ENCODE peak calls at places on chromosomes 11 and 22, in seven cellular contexts. One of them, this sample, is unnamed.

GRCh38 chr22:31958625-31959239 is 14.4 kb downstream of the YWHAH start:
- DNase-seq in A549: no peak
- DNase-seq in Caco-2: no peak
- DNase-seq in H54: no peak
- DNase-seq in effector CD4-positive, alpha-beta T cell: no peak
- DNase-seq in HT1080: no peak
- DNase-seq in IMR-90: no peak
- DNase-seq in this sample: no peak

GRCh38 chr22:36546932-36547331 is 18.0 kb upstream of the EIF3D start:
- DNase-seq in A549: peak; percentile 71
- DNase-seq in Caco-2: no peak
- DNase-seq in H54: no peak
- DNase-seq in effector CD4-positive, alpha-beta T cell: no peak
- DNase-seq in HT1080: peak; percentile 93
- DNase-seq in IMR-90: peak; percentile 92
- DNase-seq in this sample: peak; percentile 43

GRCh38 chr11:77100166-77101042 is 2.2 kb upstream of the OMP start:
- DNase-seq in A549: no peak
- DNase-seq in Caco-2: no peak
- DNase-seq in H54: no peak
- DNase-seq in effector CD4-positive, alpha-beta T cell: no peak
- DNase-seq in HT1080: no peak
- DNase-seq in IMR-90: no peak
- DNase-seq in this sample: no peak

GRCh38 chr11:59214141-59214893 is 1.6 kb upstream of the MPEG1 start:
- DNase-seq in A549: no peak
- DNase-seq in Caco-2: no peak
- DNase-seq in H54: no peak
- DNase-seq in effector CD4-positive, alpha-beta T cell: no peak
- DNase-seq in HT1080: no peak
- DNase-seq in IMR-90: no peak
- DNase-seq in this sample: no peak

GRCh38 chr22:39748877-39749276 is 144.7 kb downstream of the ENTHD1 start:
- DNase-seq in A549: no peak
- DNase-seq in Caco-2: no peak
- DNase-seq in H54: no peak
- DNase-seq in effector CD4-positive, alpha-beta T cell: no peak
- DNase-seq in HT1080: no peak
- DNase-seq in IMR-90: peak; percentile 97
- DNase-seq in this sample: no peak

GRCh38 chr11:84714316-84714780 is 912.8 kb downstream of the DLG2 start:
- DNase-seq in A549: peak; percentile 18
- DNase-seq in Caco-2: peak; percentile 89
- DNase-seq in H54: peak; percentile 28
- DNase-seq in effector CD4-positive, alpha-beta T cell: no peak
- DNase-seq in HT1080: peak; percentile 73
- DNase-seq in IMR-90: peak; percentile 6
- DNase-seq in this sample: peak; percentile 8

GRCh38 chr11:122917311-122917710 is 34.8 kb downstream of the JHY start:
- DNase-seq in A549: no peak
- DNase-seq in Caco-2: no peak
- DNase-seq in H54: no peak
- DNase-seq in effector CD4-positive, alpha-beta T cell: no peak
- DNase-seq in HT1080: peak; percentile 41
- DNase-seq in IMR-90: peak; percentile 32
- DNase-seq in this sample: no peak

GRCh38 chr22:32044913-32045312 is 1.9 kb downstream of the SLC5A1 start:
- DNase-seq in A549: no peak
- DNase-seq in Caco-2: no peak
- DNase-seq in H54: no peak
- DNase-seq in effector CD4-positive, alpha-beta T cell: no peak
- DNase-seq in HT1080: peak; percentile 4
- DNase-seq in IMR-90: no peak
- DNase-seq in this sample: no peak

GRCh38 chr11:70680781-70681281 is 282.5 kb downstream of the CTTN start:
- DNase-seq in A549: no peak
- DNase-seq in Caco-2: no peak
- DNase-seq in H54: no peak
- DNase-seq in effector CD4-positive, alpha-beta T cell: no peak
- DNase-seq in HT1080: no peak
- DNase-seq in IMR-90: no peak
- DNase-seq in this sample: no peak

GRCh38 chr11:125166347-125166841 is 1.8 kb downstream of the PKNOX2 start:
- DNase-seq in A549: no peak
- DNase-seq in Caco-2: no peak
- DNase-seq in H54: no peak
- DNase-seq in effector CD4-positive, alpha-beta T cell: no peak
- DNase-seq in HT1080: no peak
- DNase-seq in IMR-90: no peak
- DNase-seq in this sample: no peak

GRCh38 chr11:28969832-28970231 is 861.6 kb downstream of the METTL15 start:
- DNase-seq in A549: no peak
- DNase-seq in Caco-2: no peak
- DNase-seq in H54: no peak
- DNase-seq in effector CD4-positive, alpha-beta T cell: no peak
- DNase-seq in HT1080: no peak
- DNase-seq in IMR-90: no peak
- DNase-seq in this sample: no peak

GRCh38 chr22:47125603-47126002 is 363.2 kb downstream of the TBC1D22A start:
- DNase-seq in A549: peak; percentile 28
- DNase-seq in Caco-2: peak; percentile 28
- DNase-seq in H54: no peak
- DNase-seq in effector CD4-positive, alpha-beta T cell: no peak
- DNase-seq in HT1080: no peak
- DNase-seq in IMR-90: no peak
- DNase-seq in this sample: no peak

GRCh38 chr11:75422248-75423231 is 10.5 kb downstream of the KLHL35 start:
- DNase-seq in A549: peak; percentile 70
- DNase-seq in Caco-2: peak; percentile 97
- DNase-seq in H54: no peak
- DNase-seq in effector CD4-positive, alpha-beta T cell: no peak
- DNase-seq in HT1080: no peak
- DNase-seq in IMR-90: peak; percentile 20
- DNase-seq in this sample: no peak

GRCh38 chr11:14101388-14101787 is 138.9 kb downstream of the SPON1 start:
- DNase-seq in A549: no peak
- DNase-seq in Caco-2: no peak
- DNase-seq in H54: no peak
- DNase-seq in effector CD4-positive, alpha-beta T cell: no peak
- DNase-seq in HT1080: peak; percentile 39
- DNase-seq in IMR-90: no peak
- DNase-seq in this sample: no peak

GRCh38 chr22:35219012-35219411 is 38.3 kb upstream of the HMGXB4 start:
- DNase-seq in A549: peak; percentile 7
- DNase-seq in Caco-2: no peak
- DNase-seq in H54: peak; percentile 41
- DNase-seq in effector CD4-positive, alpha-beta T cell: no peak
- DNase-seq in HT1080: peak; percentile 89
- DNase-seq in IMR-90: peak; percentile 69
- DNase-seq in this sample: no peak

GRCh38 chr11:10818594-10818993 is 9.9 kb upstream of the EIF4G2 start:
- DNase-seq in A549: no peak
- DNase-seq in Caco-2: no peak
- DNase-seq in H54: peak; percentile 22
- DNase-seq in effector CD4-positive, alpha-beta T cell: no peak
- DNase-seq in HT1080: peak; percentile 88
- DNase-seq in IMR-90: peak; percentile 95
- DNase-seq in this sample: no peak

GRCh38 chr11:8098361-8098760 is 17.4 kb downstream of the TUB start:
- DNase-seq in A549: no peak
- DNase-seq in Caco-2: no peak
- DNase-seq in H54: no peak
- DNase-seq in effector CD4-positive, alpha-beta T cell: no peak
- DNase-seq in HT1080: no peak
- DNase-seq in IMR-90: peak; percentile 77
- DNase-seq in this sample: no peak

GRCh38 chr22:20291604-20292063 is 23.5 kb upstream of the RTN4R start:
- DNase-seq in A549: no peak
- DNase-seq in Caco-2: no peak
- DNase-seq in H54: no peak
- DNase-seq in effector CD4-positive, alpha-beta T cell: no peak
- DNase-seq in HT1080: no peak
- DNase-seq in IMR-90: no peak
- DNase-seq in this sample: no peak

GRCh38 chr11:92739020-92739419 is 230.4 kb upstream of the MTNR1B start:
- DNase-seq in A549: no peak
- DNase-seq in Caco-2: no peak
- DNase-seq in H54: no peak
- DNase-seq in effector CD4-positive, alpha-beta T cell: no peak
- DNase-seq in HT1080: no peak
- DNase-seq in IMR-90: peak; percentile 29
- DNase-seq in this sample: no peak